ENCODE peak calls at places on chromosomes 5 and 9, in nine cellular contexts. C, A, S, M, G, H, W, I and J are unnamed samples.

GRCh38 chr5:33588654-33589372 is 148.0 kb downstream of the TARS1 start:
- DNase-seq in C (no peak), A (no peak), S (no peak), M (no peak), G (peak; percentile 77), H (peak; percentile 31), W (no peak), I (peak; percentile 34), J (no peak)

GRCh38 chr5:142826741-142827492 is 56.7 kb downstream of the ARHGAP26 start:
- DNase-seq in C (no peak), A (no peak), S (peak; percentile 72), M (peak; percentile 66), G (no peak), H (no peak), W (no peak), I (no peak), J (no peak)

GRCh38 chr9:19992556-19992955 is 203.7 kb upstream of the SLC24A2 start:
- DNase-seq in C (no peak), A (no peak), S (no peak), M (no peak), G (no peak), H (no peak), W (no peak), I (no peak), J (no peak)

GRCh38 chr5:82107277-82107676 is 135.5 kb downstream of the ATG10 start:
- DNase-seq in C (no peak), A (no peak), S (no peak), M (peak; percentile 12), G (peak; percentile 59), H (no peak), W (no peak), I (no peak), J (no peak)

GRCh38 chr5:16864566-16864965 is 71.5 kb downstream of the MYO10 start:
- DNase-seq in C (no peak), A (no peak), S (no peak), M (no peak), G (no peak), H (no peak), W (no peak), I (no peak), J (no peak)

GRCh38 chr9:101479337-101480045 is 43.9 kb upstream of the ALDOB start:
- DNase-seq in C (no peak), A (no peak), S (peak; percentile 57), M (no peak), G (no peak), H (peak; percentile 77), W (no peak), I (no peak), J (no peak)

GRCh38 chr5:1796371-1797108 is 3.1 kb downstream of the MRPL36 start:
- DNase-seq in C (no peak), A (no peak), S (no peak), M (no peak), G (no peak), H (no peak), W (no peak), I (no peak), J (no peak)

GRCh38 chr5:134948929-134949328 is 18.8 kb upstream of the CATSPER3 start:
- DNase-seq in C (peak; percentile 32), A (no peak), S (no peak), M (no peak), G (no peak), H (peak; percentile 21), W (no peak), I (no peak), J (no peak)

DNA sequence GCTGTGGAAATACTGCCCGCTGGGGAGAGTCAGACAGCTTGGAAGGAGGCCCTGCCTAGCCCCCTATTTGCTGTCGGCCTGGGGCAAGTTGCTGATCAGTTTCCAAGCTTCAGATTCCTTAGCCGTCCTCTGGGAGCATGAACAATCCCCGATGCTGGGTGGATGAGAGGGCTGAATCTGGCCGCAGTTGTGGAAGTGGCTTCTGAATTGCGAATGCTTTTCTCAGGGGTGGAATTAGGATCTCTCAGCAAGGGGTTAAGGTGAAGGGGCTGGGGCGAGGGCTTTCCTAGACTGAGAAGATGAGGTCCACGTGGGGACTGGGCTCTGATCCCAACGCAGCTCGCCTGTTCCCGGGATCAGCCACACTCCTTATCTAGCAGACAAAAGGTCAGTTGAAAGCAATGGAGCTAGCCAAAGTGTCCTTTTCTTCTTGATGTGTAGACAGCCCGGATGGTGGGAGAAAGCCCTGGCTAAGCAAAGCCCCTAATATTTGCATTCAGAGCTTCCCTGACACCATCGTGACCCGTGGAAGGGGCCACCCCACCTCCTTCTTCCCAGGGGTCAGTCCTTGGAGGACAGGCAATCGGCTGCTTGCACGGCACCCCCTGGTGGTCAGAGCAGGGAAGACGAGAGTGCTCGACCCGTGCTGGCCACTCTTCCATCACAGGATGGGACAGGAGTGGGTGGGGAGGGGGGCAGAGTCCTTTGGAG is 54.9 kb downstream of the COL15A1 start:
- DNase-seq in C (peak; percentile 91), A (peak; percentile 89), S (peak; percentile 79), M (no peak), G (peak; percentile 82), H (peak; percentile 82), W (peak; percentile 82), I (peak; percentile 20), J (peak; percentile 58)
- TF ChIP-seq CTCF in C (peak; percentile 93), A (peak; percentile 93), S (peak; percentile 88), M (peak; percentile 85), G (peak; percentile 95), H (peak; percentile 87), W (peak; percentile 61), I (peak; percentile 92), J (peak; percentile 62)

DNA sequence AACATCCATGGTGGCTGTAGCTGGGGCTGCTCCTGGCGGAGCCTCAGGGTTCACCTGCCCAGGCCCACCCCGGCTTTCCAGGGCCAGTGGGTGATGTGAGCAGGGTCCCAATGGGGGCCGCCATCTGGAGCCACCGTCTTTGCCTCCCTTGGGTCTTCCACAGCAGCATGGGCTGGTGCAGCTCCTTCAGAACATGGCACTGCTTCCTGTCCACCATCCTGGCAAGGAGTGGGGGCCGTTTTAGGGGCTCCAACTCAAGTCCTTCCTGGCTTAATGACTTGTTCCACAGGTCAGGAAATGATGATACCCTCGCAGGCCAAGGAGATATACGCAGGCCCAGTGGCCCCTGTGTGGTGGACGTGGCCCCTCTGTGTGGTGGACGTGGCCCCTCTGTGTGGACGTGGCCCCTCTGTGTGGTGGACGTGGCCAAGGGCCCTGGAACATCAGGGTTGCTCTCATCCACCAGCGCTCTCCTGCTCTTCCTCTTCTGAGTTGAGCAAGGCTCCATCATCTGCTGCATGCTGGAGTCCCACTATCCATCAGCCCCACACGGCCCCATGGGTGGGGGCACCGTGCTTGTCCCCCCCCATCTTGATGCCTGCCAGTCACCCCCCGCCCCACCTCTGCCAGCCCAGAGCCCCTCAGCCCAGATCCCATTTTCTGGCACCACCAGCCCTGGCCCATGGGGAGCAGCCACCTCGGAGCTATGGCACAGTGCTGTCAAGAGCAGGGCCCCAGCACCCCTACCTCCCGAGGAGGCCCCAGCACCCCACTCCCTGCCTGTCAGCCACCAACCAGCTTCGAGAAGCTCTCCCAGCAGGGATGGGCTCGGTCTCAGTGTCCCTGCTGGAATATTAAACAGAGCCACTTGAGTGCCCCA is 7.9 kb downstream of the LRRC14B start:
- DNase-seq in C (no peak), A (no peak), S (no peak), M (no peak), G (no peak), H (no peak), W (no peak), I (no peak), J (no peak)
- H3K27ac ChIP-seq in C (no peak overlapping the region), A (peak overlapping the region; percentile 48), S (no peak overlapping the region), M (no peak overlapping the region), G (no peak overlapping the region), H (no peak overlapping the region), W (no peak overlapping the region), I (no peak overlapping the region), J (no peak overlapping the region)

DNA sequence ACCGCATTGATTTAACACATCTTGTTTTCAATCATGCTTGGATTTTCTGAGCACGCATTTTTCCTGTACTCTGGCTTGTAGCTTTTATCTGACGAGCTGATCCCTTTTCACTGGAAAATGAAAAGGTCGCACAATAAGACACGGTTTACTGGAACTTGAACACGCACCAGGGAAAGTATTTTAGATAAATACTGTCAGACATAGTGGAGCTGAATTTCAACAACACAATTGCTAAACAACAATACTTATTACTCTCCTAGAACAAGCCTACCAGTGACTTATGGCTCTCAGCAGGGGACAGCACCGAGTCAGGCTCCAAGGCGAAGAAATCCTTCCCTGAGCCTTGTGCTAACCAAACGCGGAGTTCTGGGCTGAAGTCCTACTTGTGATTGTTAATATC is 359.8 kb downstream of the EBF1 start:
- DNase-seq in C (peak; percentile 28), A (no peak), S (no peak), M (no peak), G (peak; percentile 27), H (no peak), W (no peak), I (no peak), J (no peak)
- TF ChIP-seq CTCF in C (peak; percentile 30), A (peak; percentile 48), S (no peak), M (peak; percentile 8), G (peak; percentile 13), H (no peak), W (no peak), I (no peak), J (no peak)

GRCh38 chr5:102834438-102834964 is 79.4 kb downstream of the PAM start:
- DNase-seq in C (no peak), A (no peak), S (no peak), M (no peak), G (no peak), H (no peak), W (no peak), I (no peak), J (no peak)
- H3K27ac ChIP-seq in C (no peak overlapping the region), A (no peak overlapping the region), S (no peak overlapping the region), M (no peak overlapping the region), G (no peak overlapping the region), H (no peak overlapping the region), W (peak overlapping the region; percentile 24), I (no peak overlapping the region), J (no peak overlapping the region)